ENCODE peak calls at places on chromosomes 12 and 14, in four cellular contexts. U is K562, G is A549, K is HepG2. Y is an unnamed sample.

GRCh38 chr12:111238075-111238734 is 130.7 kb downstream of the PHETA1 start:
- DNase-seq in U (no peak), G (no peak), K (no peak), Y (no peak)

GRCh38 chr14:95482967-95483842 is 33.2 kb downstream of the SYNE3 start:
- DNase-seq in U (no peak), G (peak), K (peak), Y (no peak)

GRCh38 chr14:57575482-57575881 is 81.8 kb upstream of the CCDC198 start:
- DNase-seq in U (no peak), G (no peak), K (no peak), Y (no peak)

GRCh38 chr12:52045794-52046199 is 5.4 kb upstream of the NR4A1 start:
- DNase-seq in U (no peak), G (no peak), K (no peak), Y (no peak)

GRCh38 chr14:55107766-55108554 is 21.1 kb upstream of the LGALS3 start:
- DNase-seq in U (peak), G (peak), K (peak), Y (no peak)

GRCh38 chr14:90287791-90288190 is 31.4 kb downstream of the PSMC1 start:
- DNase-seq in U (no peak), G (no peak), K (no peak), Y (no peak)

GRCh38 chr14:89771251-89771650 is 183.3 kb downstream of the EFCAB11 start:
- DNase-seq in U (no peak), G (no peak), K (no peak), Y (no peak)

GRCh38 chr12:71655495-71655894 is 8.2 kb downstream of the ZFC3H1 start:
- DNase-seq in U (no peak), G (no peak), K (no peak), Y (no peak)

GRCh38 chr12:6946033-6946919 is 2.5 kb downstream of the C12orf57 start:
- DNase-seq in U (peak), G (peak), K (peak), Y (peak)

GRCh38 chr14:58296731-58297130 is 1.6 kb upstream of the ARID4A start:
- DNase-seq in U (peak), G (no peak), K (no peak), Y (no peak)

GRCh38 chr12:57740656-57741412 is 2.3 kb upstream of the AGAP2 start:
- DNase-seq in U (no peak), G (no peak), K (no peak), Y (peak)

GRCh38 chr12:117742721-117743120 is 226.1 kb downstream of the KSR2 start:
- DNase-seq in U (no peak), G (no peak), K (no peak), Y (no peak)

GRCh38 chr12:121793501-121793835 is at the start of gene RHOF:
- DNase-seq in U (no peak), G (no peak), K (no peak), Y (no peak)

GRCh38 chr12:5432011-5432400 is at the start of gene NTF3:
- DNase-seq in U (no peak), G (no peak), K (no peak), Y (no peak)

GRCh38 chr12:94676011-94676709 is 25.8 kb upstream of the TMCC3 start:
- DNase-seq in U (peak), G (no peak), K (no peak), Y (peak)

GRCh38 chr12:54041097-54041690 is 8.3 kb downstream of the HOXC5 start:
- DNase-seq in U (no peak), G (no peak), K (no peak), Y (no peak)

GRCh38 chr12:116427200-116427932 is 131.8 kb upstream of the MAP1LC3B2 start:
- DNase-seq in U (no peak), G (peak), K (no peak), Y (no peak)

GRCh38 chr12:82968644-82969339 is 282.1 kb downstream of the TMTC2 start:
- DNase-seq in U (no peak), G (no peak), K (no peak), Y (no peak)

GRCh38 chr14:55000381-55000780 is 26.5 kb downstream of the WDHD1 start:
- DNase-seq in U (no peak), G (no peak), K (no peak), Y (no peak)

GRCh38 chr14:35959835-35960234 is 133.7 kb downstream of the BRMS1L start:
- DNase-seq in U (no peak), G (no peak), K (no peak), Y (no peak)

GRCh38 chr14:100297320-100298300 is 8.6 kb downstream of the SLC25A29 start:
- DNase-seq in U (peak), G (no peak), K (no peak), Y (peak)

GRCh38 chr14:69154779-69155178 is 1.9 kb upstream of the DCAF5 start:
- DNase-seq in U (no peak), G (peak), K (peak), Y (no peak)

GRCh38 chr12:107622005-107622404 is 63.6 kb upstream of the PWP1 start:
- DNase-seq in U (peak), G (no peak), K (peak), Y (no peak)

GRCh38 chr12:62799126-62799736 is 135.7 kb downstream of the PPM1H start:
- DNase-seq in U (peak), G (peak), K (peak), Y (no peak)

GRCh38 chr12:113271853-113272561 is 50.7 kb downstream of the TPCN1 start:
- DNase-seq in U (peak), G (no peak), K (peak), Y (no peak)

GRCh38 chr12:124322271-124322998 is 27.5 kb downstream of the RFLNA start:
- DNase-seq in U (no peak), G (no peak), K (no peak), Y (no peak)

GRCh38 chr12:103548622-103549601 is 38.2 kb upstream of the STAB2 start:
- DNase-seq in U (peak), G (peak), K (peak), Y (peak)

GRCh38 chr14:42078345-42078744 is 471.7 kb downstream of the LRFN5 start:
- DNase-seq in U (no peak), G (no peak), K (no peak), Y (no peak)

GRCh38 chr14:52068741-52069616 is at the start of gene NID2:
- DNase-seq in U (no peak), G (peak), K (peak), Y (no peak)

GRCh38 chr14:101494826-101495225 is 66.5 kb upstream of the DIO3 start:
- DNase-seq in U (no peak), G (no peak), K (no peak), Y (no peak)

GRCh38 chr14:74427651-74428050 is 1.6 kb upstream of the SYNDIG1L start:
- DNase-seq in U (no peak), G (no peak), K (no peak), Y (no peak)

GRCh38 chr12:7693793-7694192 is 1.8 kb downstream of the GDF3 start:
- DNase-seq in U (no peak), G (no peak), K (no peak), Y (no peak)

DNA sequence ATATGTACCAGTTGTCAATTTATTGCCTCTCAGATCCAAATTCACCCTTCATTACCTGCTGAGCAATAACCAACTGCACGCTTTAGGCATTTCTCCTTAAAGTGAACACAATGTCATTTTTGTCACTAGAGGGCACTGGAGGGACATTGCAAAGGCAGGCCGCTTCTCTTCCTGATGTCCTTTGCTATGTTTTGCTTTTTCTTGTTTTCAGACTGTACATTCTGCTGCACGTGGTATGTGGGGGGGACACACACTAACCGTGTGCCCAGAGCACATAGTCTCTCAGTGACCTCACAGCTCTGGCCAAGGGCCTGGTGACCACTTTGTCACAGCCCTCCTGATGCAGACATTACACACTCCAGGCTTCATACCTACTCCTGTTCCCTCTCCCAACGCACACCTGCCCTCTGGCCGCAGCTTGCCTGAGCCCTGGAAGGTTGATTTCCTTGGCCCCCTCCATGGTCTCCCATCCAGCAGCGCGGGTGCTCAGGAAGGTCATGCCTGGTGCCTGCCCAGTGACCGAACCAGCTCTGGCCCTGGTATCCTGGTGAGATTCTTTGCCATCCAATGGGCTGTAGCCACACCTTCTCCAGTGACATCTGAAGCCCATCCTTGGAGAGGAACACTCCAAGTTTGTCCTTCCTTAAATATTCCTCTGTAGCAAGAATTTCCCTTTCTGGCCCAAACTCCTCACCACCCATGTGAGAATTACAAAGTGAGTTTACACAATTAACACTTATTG is 39.9 kb downstream of the MYO1H start:
- DNase-seq in U (peak), G (peak), K (peak), Y (no peak)
- TF ChIP-seq CHD4 in U (no peak), G (no peak), K (peak), Y (no peak)

GRCh38 chr14:88518592-88519512 is 36.0 kb downstream of the PTPN21 start:
- DNase-seq in U (no peak), G (no peak), K (no peak), Y (no peak)

GRCh38 chr14:88519907-88520306 is 34.9 kb downstream of the PTPN21 start:
- DNase-seq in U (no peak), G (no peak), K (no peak), Y (no peak)

GRCh38 chr14:88521818-88522217 is 33.0 kb downstream of the PTPN21 start:
- DNase-seq in U (no peak), G (no peak), K (no peak), Y (no peak)

GRCh38 chr14:88515499-88516221 is 39.1 kb downstream of the PTPN21 start:
- DNase-seq in U (no peak), G (no peak), K (no peak), Y (no peak)

DNA sequence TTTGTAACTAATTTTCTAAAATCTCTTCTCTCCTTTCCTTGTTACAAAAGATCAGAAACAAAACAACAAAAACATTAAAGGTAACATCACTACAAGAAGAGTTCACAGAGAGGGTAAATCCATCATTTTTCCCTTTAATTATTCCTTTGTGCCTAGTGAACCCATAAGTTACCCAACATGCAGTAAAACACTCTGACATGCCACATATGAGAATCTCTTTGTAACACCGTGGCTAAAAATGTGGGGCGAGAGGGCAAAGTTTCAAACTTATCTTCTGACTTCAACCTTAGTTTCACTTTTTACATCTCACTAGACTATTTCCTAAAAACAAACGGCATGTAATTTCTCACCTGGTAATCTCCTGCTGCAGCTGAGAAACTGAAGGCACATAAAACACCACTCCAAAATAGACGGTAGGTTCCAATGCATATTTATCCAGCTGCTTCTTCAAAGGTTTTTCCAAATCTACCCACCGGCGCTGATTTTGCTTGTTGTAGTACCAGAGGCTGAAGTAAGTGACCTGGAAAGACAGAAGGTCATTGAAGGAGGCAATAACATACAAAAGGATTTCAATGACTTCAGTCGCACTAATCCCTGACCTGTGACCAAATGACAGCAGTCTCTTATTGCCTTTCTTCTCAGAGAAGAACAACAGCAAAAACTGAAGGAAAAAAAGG is 37.9 kb downstream of the PTPN21 start:
- DNase-seq in U (no peak), G (no peak), K (peak), Y (no peak)
- TF ChIP-seq CHD4 in U (no peak), G (no peak), K (no peak), Y (no peak)

GRCh38 chr12:26648584-26648983 is 184.4 kb downstream of the ITPR2 start:
- DNase-seq in U (no peak), G (peak), K (no peak), Y (no peak)
- TF ChIP-seq CHD4 in U (no peak), G (no peak), K (no peak), Y (no peak)

GRCh38 chr12:66493841-66494240 is 185.0 kb downstream of the GRIP1 start:
- DNase-seq in U (no peak), G (no peak), K (no peak), Y (no peak)
- TF ChIP-seq CHD4 in U (no peak), G (no peak), K (no peak), Y (no peak)

DNA sequence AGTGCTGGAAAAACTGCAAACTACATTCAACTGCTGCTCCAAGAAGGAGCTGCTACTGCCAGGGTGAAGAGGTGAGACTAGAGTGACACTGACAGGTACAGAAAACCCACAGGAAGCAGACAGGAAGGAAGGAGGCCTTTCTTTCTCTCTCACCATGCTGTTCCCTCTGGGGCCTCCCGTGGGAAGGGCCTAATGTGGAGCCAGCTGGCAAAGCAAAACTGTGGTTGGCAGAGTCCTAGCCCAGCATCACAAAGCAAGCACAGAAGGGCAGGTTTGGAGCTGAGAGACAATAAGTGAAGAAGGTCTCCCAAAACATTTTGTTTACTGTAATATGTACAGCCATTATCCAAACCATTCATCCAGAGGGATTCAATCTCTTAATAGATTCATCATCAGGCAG is 122.5 kb upstream of the MAX start:
- DNase-seq in U (no peak), G (no peak), K (no peak), Y (no peak)
- TF ChIP-seq CHD4 in U (no peak), G (no peak), K (no peak), Y (no peak)

DNA sequence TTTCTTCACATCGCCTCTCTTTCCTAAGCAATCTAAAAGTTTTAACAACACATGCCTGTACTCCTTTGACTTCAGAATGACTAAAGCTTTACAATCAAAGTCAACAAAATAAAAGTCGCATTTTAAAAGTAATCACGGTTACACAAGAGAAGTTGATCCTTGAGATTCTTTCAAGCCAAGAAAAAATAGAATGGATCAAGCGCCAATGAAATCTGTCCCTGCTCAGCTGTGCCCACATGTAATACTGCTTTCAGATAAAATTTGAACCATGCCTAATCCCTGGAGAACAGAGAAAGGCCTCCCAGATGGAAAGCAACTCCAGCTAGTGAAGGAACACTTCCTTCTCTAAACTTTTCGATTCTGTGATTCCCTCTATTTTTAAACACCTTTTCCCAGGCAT is 113.1 kb downstream of the FBXL14 start:
- DNase-seq in U (no peak), G (no peak), K (no peak), Y (no peak)
- TF ChIP-seq CHD4 in U (no peak), G (no peak), K (no peak), Y (no peak)